ENCODE peak calls at places on chromosomes 2 and 18, in six cellular contexts. P is cardiac fibroblast, U is spleen, E is adrenal gland, O is progenitor cell of endocrine pancreas, I is breast epithelium. F is an unnamed sample.

GRCh38 chr2:14219306-14219705 is 413.2 kb upstream of the LRATD1 start:
- DNase-seq in I (no peak), U (no peak), E (no peak), O (no peak), P (no peak), F (no peak)

GRCh38 chr2:28356095-28356911 is 36.4 kb upstream of the FOSL2 start:
- DNase-seq in U (peak), O (no peak), E (peak), P (peak), I (peak), F (peak)

GRCh38 chr2:72815655-72816268 is 10.1 kb downstream of the EXOC6B start:
- DNase-seq in E (peak), P (peak), I (no peak), O (no peak), U (no peak), F (no peak)

GRCh38 chr2:197011033-197011432 is 84.5 kb upstream of the PGAP1 start:
- DNase-seq in U (no peak), I (no peak), O (no peak), P (no peak), E (no peak), F (no peak)

GRCh38 chr2:95342556-95343320 is 45.6 kb downstream of the KCNIP3 start:
- DNase-seq in U (peak), I (peak), E (no peak), O (no peak), P (no peak), F (no peak)

GRCh38 chr18:56576826-56577573 is 61.4 kb downstream of the TXNL1 start:
- DNase-seq in E (no peak), U (no peak), P (no peak), O (no peak), I (no peak), F (peak)

GRCh38 chr2:82675186-82675585 is 1783.9 kb downstream of the SUCLG1 start:
- DNase-seq in O (no peak), U (no peak), P (peak), I (no peak), E (no peak), F (peak)

GRCh38 chr2:68849579-68850030 is 21.6 kb downstream of the BMP10 start:
- DNase-seq in E (no peak), O (no peak), U (no peak), P (peak), I (no peak), F (peak)

GRCh38 chr2:36530178-36530982 is 67.6 kb downstream of the FEZ2 start:
- DNase-seq in P (peak), U (no peak), O (no peak), E (no peak), I (no peak), F (no peak)

GRCh38 chr2:162704496-162704895 is 134.1 kb downstream of the KCNH7 start:
- DNase-seq in O (no peak), I (no peak), U (no peak), E (no peak), P (no peak), F (no peak)

GRCh38 chr2:187567126-187567525 is 12.9 kb upstream of the TFPI start:
- DNase-seq in O (no peak), I (no peak), P (peak), E (no peak), U (no peak), F (peak)

GRCh38 chr2:210541280-210541902 is 15.0 kb upstream of the CPS1 start:
- DNase-seq in E (no peak), I (no peak), U (no peak), P (no peak), O (no peak), F (peak)

GRCh38 chr2:6069354-6069753 is 377.2 kb downstream of the SOX11 start:
- DNase-seq in O (no peak), E (no peak), I (no peak), P (no peak), U (no peak), F (no peak)

GRCh38 chr2:100682536-100682935 is 119.7 kb downstream of the PDCL3 start:
- DNase-seq in U (no peak), O (no peak), P (no peak), E (no peak), I (no peak), F (no peak)

GRCh38 chr2:28406276-28407096 is 13.8 kb downstream of the FOSL2 start:
- DNase-seq in P (peak), E (peak), O (no peak), U (peak), I (no peak), F (no peak)

GRCh38 chr18:78689606-78690005 is 290.0 kb upstream of the SALL3 start:
- DNase-seq in O (no peak), P (no peak), I (peak), U (no peak), E (no peak), F (no peak)

GRCh38 chr2:12685145-12685544 is 31.6 kb upstream of the TRIB2 start:
- DNase-seq in U (no peak), P (peak), O (no peak), E (no peak), I (no peak), F (no peak)

GRCh38 chr2:180115675-180116074 is 108.6 kb upstream of the CWC22 start:
- DNase-seq in U (no peak), O (no peak), I (no peak), P (peak), E (no peak), F (no peak)

GRCh38 chr18:506264-506663 is 5.8 kb upstream of the COLEC12 start:
- DNase-seq in I (no peak), E (no peak), O (no peak), P (no peak), U (no peak), F (no peak)

GRCh38 chr2:225027061-225027762 is 15.1 kb downstream of the DOCK10 start:
- DNase-seq in E (no peak), P (peak), I (no peak), U (no peak), O (no peak), F (no peak)

GRCh38 chr2:133262888-133263287 is 305.4 kb downstream of the NCKAP5 start:
- DNase-seq in O (no peak), I (no peak), U (no peak), P (peak), E (no peak), F (no peak)

GRCh38 chr2:63843093-63843492 is 1.4 kb downstream of the UGP2 start:
- DNase-seq in U (no peak), P (peak), E (no peak), O (no peak), I (no peak), F (no peak)

GRCh38 chr2:121699421-121700328 is 37.0 kb downstream of the NIFK start:
- DNase-seq in O (no peak), E (peak), P (peak), I (peak), U (peak), F (no peak)

GRCh38 chr18:25299426-25299825 is 52.5 kb downstream of the ZNF521 start:
- DNase-seq in U (no peak), P (peak), E (no peak), I (no peak), O (no peak), F (peak)

GRCh38 chr2:239249781-239250180 is 151.0 kb downstream of the HDAC4 start:
- DNase-seq in I (no peak), P (peak), O (no peak), E (peak), U (peak), F (no peak)

GRCh38 chr2:45439788-45440773 is 171.0 kb downstream of the SRBD1 start:
- DNase-seq in U (no peak), E (no peak), O (no peak), P (peak), I (no peak), F (peak)

GRCh38 chr2:104444840-104445239 is 409.1 kb upstream of the POU3F3 start:
- DNase-seq in E (no peak), P (no peak), U (no peak), O (no peak), I (no peak), F (no peak)

GRCh38 chr2:104447831-104448434 is 406.0 kb upstream of the POU3F3 start:
- DNase-seq in P (no peak), E (no peak), O (no peak), U (no peak), I (no peak), F (no peak)

GRCh38 chr2:104444392-104444791 is 409.5 kb upstream of the POU3F3 start:
- DNase-seq in U (no peak), E (no peak), P (no peak), O (no peak), I (no peak), F (no peak)

GRCh38 chr2:104438481-104438880 is 415.4 kb upstream of the POU3F3 start:
- DNase-seq in O (no peak), U (no peak), E (no peak), P (no peak), I (no peak), F (no peak)

DNA sequence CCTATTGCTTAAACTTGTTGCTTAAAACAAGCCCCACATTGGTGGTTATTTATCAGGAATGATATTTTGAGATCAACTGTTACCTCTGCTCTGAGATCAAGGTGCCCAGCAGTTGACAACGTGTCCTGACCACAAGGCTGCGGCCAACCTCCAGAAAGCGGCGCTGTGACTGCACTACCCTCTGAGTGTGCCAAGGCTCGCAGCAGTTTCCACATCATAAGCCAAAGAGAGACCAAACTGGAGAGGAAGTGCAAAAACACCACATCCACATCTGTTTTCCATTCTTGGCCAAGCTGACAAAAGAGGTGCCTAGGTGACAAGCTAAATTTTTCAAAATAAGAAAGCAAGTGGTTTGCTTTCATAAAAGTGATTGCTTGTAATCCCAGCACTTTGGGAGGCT is 410.8 kb upstream of the POU3F3 start:
- DNase-seq in E (no peak), I (no peak), P (no peak), O (no peak), U (no peak), F (no peak)
- TF ChIP-seq CTCF in E (no peak), I (no peak), P (no peak), O (no peak), U (no peak), F (no peak)

GRCh38 chr2:174901075-174901474 is 104.1 kb downstream of the CHN1 start:
- DNase-seq in I (no peak), P (peak), U (no peak), E (no peak), O (no peak), F (peak)
- TF ChIP-seq CTCF in I (no peak), P (no peak), U (no peak), E (no peak), O (no peak), F (no peak)

GRCh38 chr2:205995260-205995659 is 90.7 kb downstream of the INO80D start:
- DNase-seq in I (no peak), E (no peak), O (no peak), P (no peak), U (no peak), F (no peak)
- TF ChIP-seq CTCF in I (no peak), E (no peak), O (peak), P (peak), U (no peak), F (no peak)

GRCh38 chr18:13725566-13726227 is 661 bp downstream of the FAM210A start:
- DNase-seq in P (peak), U (no peak), I (no peak), O (no peak), E (no peak), F (peak)

GRCh38 chr18:13726972-13727331 is 479 bp downstream of the RNMT start:
- DNase-seq in O (peak), E (peak), U (no peak), I (no peak), P (peak), F (peak)

GRCh38 chr18:13730486-13730885 is 4.0 kb downstream of the RNMT start:
- DNase-seq in I (no peak), O (no peak), P (no peak), E (no peak), U (no peak), F (no peak)

GRCh38 chr18:13726228-13726971 is at the start of the genes FAM210A and RNMT:
- DNase-seq in O (peak), U (peak), E (peak), P (peak), I (peak), F (peak)
- TF ChIP-seq CTCF in O (no peak), U (no peak), E (no peak), P (no peak), I (no peak), F (peak)

F was measured in cardiac muscle cell.